ENCODE peak calls at places on chromosome 13, in four cellular contexts. T, Q, E and B are unnamed samples.

GRCh38 chr13:91328726-91329125 is 18.8 kb upstream of the MIR17HG start:
- DNase-seq in T (no peak), Q (no peak), E (no peak), B (no peak)

GRCh38 chr13:24650157-24650556 is 30.1 kb upstream of the ATP12A start:
- DNase-seq in T (no peak), Q (peak), E (no peak), B (peak)

GRCh38 chr13:105665284-105665683 is 870.2 kb downstream of the EFNB2 start:
- DNase-seq in T (peak), Q (no peak), E (no peak), B (peak)

GRCh38 chr13:50677687-50678463 is 165.6 kb downstream of the DLEU7 start:
- DNase-seq in T (peak), Q (peak), E (no peak), B (peak)

GRCh38 chr13:42696191-42696590 is 85.2 kb upstream of the FAM216B start:
- DNase-seq in T (peak), Q (peak), E (no peak), B (peak)

GRCh38 chr13:93224545-93224944 is 2.1 kb upstream of the GPC6 start:
- DNase-seq in T (peak), Q (peak), E (no peak), B (peak)

GRCh38 chr13:93535256-93535655 is 308.6 kb downstream of the GPC6 start:
- DNase-seq in T (no peak), Q (peak), E (no peak), B (peak)

GRCh38 chr13:24192811-24193162 is 32.3 kb downstream of the SPATA13 start:
- DNase-seq in T (no peak), Q (no peak), E (no peak), B (no peak)

GRCh38 chr13:39967199-39967959 is 311.9 kb downstream of the COG6 start:
- DNase-seq in T (peak), Q (no peak), E (peak), B (no peak)

GRCh38 chr13:110471156-110471832 is 90.2 kb downstream of the RAB20 start:
- DNase-seq in T (no peak), Q (no peak), E (no peak), B (no peak)

GRCh38 chr13:43307921-43308433 is 284.6 kb downstream of the DNAJC15 start:
- DNase-seq in T (peak), Q (peak), E (no peak), B (peak)

GRCh38 chr13:42926555-42926954 is 65.5 kb downstream of the EPSTI1 start:
- DNase-seq in T (no peak), Q (peak), E (peak), B (no peak)

GRCh38 chr13:97179501-97179900 is 42.6 kb upstream of the MBNL2 start:
- DNase-seq in T (peak), Q (no peak), E (no peak), B (no peak)

GRCh38 chr13:26183416-26183815 is 38.7 kb downstream of the RNF6 start:
- DNase-seq in T (no peak), Q (no peak), E (no peak), B (no peak)

GRCh38 chr13:50156140-50156539 is 140.9 kb downstream of the KCNRG start:
- DNase-seq in T (no peak), Q (peak), E (no peak), B (peak)

GRCh38 chr13:27952931-27953670 is 16.0 kb downstream of the CDX2 start:
- DNase-seq in T (no peak), Q (no peak), E (no peak), B (no peak)

GRCh38 chr13:72931311-72931710 is 127.5 kb upstream of the KLF5 start:
- DNase-seq in T (peak), Q (no peak), E (no peak), B (no peak)

GRCh38 chr13:51955281-51955771 is 55.9 kb downstream of the ATP7B start:
- DNase-seq in T (peak), Q (no peak), E (no peak), B (no peak)

DNA sequence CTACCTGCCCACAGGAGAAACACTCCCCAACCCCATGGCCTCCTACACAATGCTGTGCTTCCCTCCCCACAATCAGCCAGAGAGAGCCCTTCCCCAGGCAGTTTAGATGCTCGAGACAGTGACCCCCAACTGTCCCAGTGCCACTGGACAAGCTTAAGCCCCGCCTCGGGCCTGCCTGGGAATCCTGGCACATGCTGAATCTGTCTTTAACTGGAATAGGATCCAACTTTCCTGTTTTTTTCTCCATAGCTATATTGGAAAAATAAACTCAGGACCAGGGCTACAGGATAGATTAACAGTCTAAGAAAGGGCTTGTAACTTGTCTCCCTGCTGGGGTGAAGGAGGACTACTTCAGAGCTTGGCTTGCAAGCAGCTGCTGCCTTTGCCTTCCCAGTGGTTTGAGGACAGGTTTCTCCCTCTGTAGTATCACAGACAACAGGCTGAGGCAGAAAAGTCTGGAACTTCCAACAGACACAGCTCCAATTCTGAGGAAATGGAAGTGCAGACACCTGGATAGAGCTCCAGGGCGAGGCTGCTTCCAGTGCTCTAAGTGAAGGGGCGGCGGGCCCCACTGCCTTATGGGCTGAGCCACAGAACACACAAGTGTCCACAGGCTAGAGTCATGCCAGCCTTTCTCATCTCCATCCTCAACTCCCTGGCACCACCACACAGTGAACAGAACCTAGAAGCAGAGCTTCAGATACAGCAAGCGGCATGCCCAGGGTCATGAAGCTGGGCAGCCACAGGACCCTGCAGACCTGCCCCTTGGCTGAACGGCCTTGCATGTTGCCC is 228.3 kb downstream of the TUBA3C start:
- DNase-seq in T (no peak), Q (no peak), E (no peak), B (no peak)
- H3K4me2 ChIP-seq in T (no peak), Q (no peak), E (no peak), B (no peak)

GRCh38 chr13:75220238-75220542 is 261.8 kb downstream of the TBC1D4 start:
- DNase-seq in T (no peak), Q (no peak), E (no peak), B (no peak)
- H3K9ac ChIP-seq in T (no peak), Q (no peak), E (no peak), B (peak)

DNA sequence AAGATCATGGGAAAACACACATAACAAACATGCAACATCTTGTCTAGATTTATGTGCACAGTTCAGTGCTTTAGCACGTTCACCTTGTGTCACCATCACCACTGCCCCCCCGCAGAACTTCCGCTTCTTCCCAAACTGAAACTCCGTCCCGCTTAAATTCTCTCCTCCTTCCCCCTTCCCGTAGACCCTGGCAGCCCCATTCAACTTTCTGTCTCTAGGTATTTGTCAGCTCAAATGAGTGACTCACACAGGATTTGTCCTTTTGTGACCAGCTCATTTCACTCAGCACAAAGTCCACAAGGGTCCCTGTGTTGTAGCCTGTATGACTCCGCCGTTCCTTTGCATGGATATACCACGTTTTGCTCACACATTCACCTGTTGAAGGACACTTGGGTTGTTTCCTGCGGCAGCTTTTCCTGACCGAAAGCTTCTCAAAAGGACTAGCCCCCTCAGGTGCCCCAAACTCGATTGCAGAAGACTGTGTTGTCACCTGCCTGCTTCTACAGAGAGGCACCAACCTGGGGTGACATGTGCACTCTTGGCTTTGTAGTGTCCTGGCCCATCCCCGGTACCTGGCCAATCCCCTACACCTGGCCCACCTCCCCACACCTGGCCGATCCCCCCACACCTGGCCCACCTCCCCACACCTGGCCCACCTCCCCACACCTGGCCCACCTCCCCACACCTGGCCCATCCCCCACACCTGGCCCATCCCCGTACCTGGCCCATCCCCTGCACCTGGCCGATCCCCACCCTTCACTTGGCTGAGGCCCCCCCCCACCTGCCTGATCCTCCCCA is 25.1 kb downstream of the ATP11A start:
- DNase-seq in T (no peak), Q (peak), E (no peak), B (no peak)
- TF ChIP-seq EZH2 in T (no peak), Q (no peak), E (no peak), B (no peak)

GRCh38 chr13:33678906-33679657 is 138.9 kb upstream of the RFC3 start:
- DNase-seq in T (peak), Q (peak), E (peak), B (peak)

GRCh38 chr13:33677215-33677614 is 140.7 kb upstream of the RFC3 start:
- DNase-seq in T (no peak), Q (no peak), E (no peak), B (no peak)

GRCh38 chr13:33676700-33677048 is 141.3 kb upstream of the RFC3 start:
- DNase-seq in T (peak), Q (peak), E (peak), B (peak)

GRCh38 chr13:33678084-33678483 is 139.9 kb upstream of the RFC3 start:
- DNase-seq in T (no peak), Q (no peak), E (no peak), B (no peak)

DNA sequence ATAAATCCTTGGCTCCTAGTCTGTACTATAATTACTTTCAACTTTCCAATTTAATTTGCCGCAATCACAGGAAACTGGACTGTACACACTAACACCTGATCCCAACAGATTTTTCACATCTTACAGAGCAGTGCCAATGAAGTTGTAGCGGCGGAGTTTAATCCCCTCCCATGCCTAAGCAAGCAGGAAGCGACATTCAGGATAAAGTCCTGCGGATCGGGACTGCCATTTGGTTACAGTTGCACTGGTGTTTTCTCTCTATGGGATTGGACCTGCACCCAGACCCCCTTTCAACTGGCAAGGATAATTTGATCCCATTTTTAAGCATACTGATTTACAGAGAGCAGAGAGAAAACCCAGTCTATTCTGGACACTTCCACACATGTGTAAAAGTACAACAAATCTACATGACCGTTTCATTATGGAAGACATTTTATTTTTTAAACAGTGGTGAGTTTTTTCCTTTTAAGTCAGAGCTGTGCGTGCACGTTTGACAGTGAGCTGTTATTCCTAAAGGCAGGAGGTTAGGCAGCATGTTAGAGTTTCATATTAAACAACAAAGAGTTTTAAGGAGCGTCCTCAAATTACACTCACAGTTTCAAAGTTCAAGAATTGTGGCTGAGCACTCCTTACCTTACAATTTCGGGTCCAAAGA is 141.8 kb upstream of the RFC3 start:
- DNase-seq in T (peak), Q (peak), E (peak), B (no peak)
- H3K4me2 ChIP-seq in T (peak), Q (peak), E (peak), B (peak)

GRCh38 chr13:30869491-30869890 is 36.6 kb upstream of the MEDAG start:
- DNase-seq in T (no peak), Q (peak), E (peak), B (peak)
- H3K9ac ChIP-seq in T (no peak), Q (peak), E (peak), B (peak)

DNA sequence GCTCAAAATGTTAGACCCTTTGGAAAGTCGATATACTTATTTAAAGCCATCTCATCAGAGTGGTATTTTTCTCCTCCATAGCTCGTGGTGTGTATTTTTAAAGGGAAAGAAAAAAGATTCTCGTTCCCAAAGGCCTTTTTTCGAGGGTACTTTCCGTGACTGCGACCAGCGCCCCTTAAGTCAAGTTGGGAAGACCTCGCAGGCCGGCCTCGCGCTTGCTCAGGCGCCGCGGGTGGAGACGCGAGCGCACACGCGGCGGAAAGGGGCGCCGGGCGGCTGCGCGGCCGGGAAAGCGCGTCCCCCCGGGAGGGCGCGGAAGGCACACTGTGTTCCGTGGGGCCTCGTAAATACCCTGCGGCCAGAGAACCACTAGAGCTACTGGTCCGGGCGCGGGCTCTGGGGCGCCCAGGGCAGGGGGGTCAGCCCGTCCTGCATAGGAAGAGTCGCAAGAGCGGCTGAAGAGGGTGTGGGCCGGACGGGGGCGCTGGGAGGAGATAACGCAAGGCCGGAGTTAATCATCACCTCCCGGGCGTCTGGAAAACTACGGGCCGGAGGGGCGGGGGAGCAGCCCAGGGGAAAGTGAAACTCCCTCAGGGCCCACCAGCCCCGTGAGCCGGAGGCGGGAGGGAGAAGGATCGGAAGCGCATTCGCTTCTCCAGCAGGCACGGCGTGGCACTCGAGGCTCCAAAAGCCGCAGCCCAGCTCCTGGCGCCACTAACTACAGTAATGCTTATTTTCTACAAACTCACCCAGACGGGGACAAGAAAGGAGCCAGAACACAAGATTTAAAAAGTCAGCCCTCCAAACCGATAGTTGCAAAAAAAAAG is 1.2 kb upstream of the WBP4 start:
- DNase-seq in T (peak), Q (peak), E (peak), B (peak)
- TF ChIP-seq EZH2 in T (no peak), Q (no peak), E (no peak), B (no peak)

GRCh38 chr13:99553033-99553432 is 51.8 kb downstream of the TM9SF2 start:
- DNase-seq in T (no peak), Q (no peak), E (no peak), B (no peak)
- H3K4me2 ChIP-seq in T (no peak), Q (no peak), E (no peak), B (no peak)

DNA sequence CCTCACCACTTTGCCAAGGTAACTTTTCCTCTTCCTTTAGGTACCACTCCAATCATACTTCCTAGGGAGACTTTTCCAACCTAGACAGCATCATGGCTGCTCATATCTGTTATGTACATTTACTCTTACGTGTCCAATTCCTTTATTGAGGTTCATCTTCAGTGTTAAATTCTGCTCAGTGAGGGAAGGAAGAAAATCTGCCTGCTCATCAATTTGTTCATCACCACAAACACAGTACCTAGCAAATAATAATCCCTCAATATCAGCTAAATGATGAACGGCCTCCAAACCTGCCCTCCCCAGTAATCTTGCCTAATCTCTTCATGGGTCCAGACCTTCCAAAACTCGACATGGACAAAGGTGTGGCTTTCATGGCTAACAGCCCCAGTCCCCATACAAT is 380.8 kb downstream of the KCTD12 start:
- DNase-seq in T (no peak), Q (no peak), E (no peak), B (no peak)
- H3K9ac ChIP-seq in T (no peak), Q (no peak), E (no peak), B (no peak)

GRCh38 chr13:112072531-112073244 is 5.7 kb downstream of the SOX1 start:
- DNase-seq in T (no peak), Q (no peak), E (no peak), B (no peak)

GRCh38 chr13:112071011-112071901 is 4.3 kb downstream of the SOX1 start:
- DNase-seq in T (no peak), Q (no peak), E (no peak), B (no peak)

GRCh38 chr13:112073245-112074138 is 6.5 kb downstream of the SOX1 start:
- DNase-seq in T (no peak), Q (no peak), E (no peak), B (no peak)

GRCh38 chr13:112071902-112072530 is 5.1 kb downstream of the SOX1 start:
- DNase-seq in T (no peak), Q (no peak), E (no peak), B (no peak)

DNA sequence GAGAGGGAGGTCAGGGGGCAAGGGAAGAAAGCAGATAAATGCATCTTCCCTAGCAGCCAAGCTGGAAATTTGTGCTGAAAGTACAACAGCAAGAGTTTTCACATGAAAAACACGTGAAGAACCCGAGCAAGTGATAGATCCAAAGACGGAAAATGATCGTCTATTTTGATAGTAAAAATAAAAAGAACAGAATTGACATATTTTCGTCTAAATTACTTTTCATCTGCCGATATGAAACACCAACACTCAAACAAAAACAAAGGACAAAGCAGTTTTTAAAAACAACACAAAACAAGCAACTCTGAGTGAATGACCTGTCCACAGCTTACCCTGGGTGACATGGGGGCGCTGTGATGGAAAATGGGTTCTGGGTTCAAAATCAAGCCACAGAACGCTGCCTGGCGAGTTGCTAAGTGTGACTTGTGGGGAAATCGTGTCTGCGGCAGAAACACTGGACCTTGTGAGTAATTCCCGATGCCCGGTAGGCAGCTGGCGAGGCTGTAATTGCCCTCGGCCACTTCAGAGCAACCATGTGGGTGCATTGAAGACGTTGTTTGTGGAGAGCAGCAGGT is 7.3 kb downstream of the SOX1 start:
- DNase-seq in T (no peak), Q (no peak), E (no peak), B (no peak)
- TF ChIP-seq EZH2 in T (no peak), Q (no peak), E (peak), B (no peak)